ENCODE peak calls at places on chromosomes 11 and 22, in five cellular contexts. Q, Y, K, C and J are unnamed samples.

GRCh38 chr11:132402056-132402684 is 1031.8 kb downstream of the NTM start:
- DNase-seq in Q (peak; percentile 72), Y (no peak), K (peak; percentile 40), C (peak; percentile 59), J (no peak)

GRCh38 chr11:7528514-7529049 is 14.8 kb downstream of the PPFIBP2 start:
- DNase-seq in Q (no peak), Y (no peak), K (no peak), C (no peak), J (no peak)

GRCh38 chr22:37363593-37363992 is 63.7 kb downstream of the ELFN2 start:
- DNase-seq in Q (no peak), Y (no peak), K (no peak), C (no peak), J (no peak)

GRCh38 chr11:8241373-8242112 is 22.1 kb downstream of the LMO1 start:
- DNase-seq in Q (no peak), Y (no peak), K (no peak), C (no peak), J (no peak)

GRCh38 chr11:44628730-44629361 is 63.4 kb downstream of the CD82 start:
- DNase-seq in Q (no peak), Y (no peak), K (no peak), C (no peak), J (no peak)

GRCh38 chr11:31160504-31161422 is 208.8 kb downstream of the DCDC1 start:
- DNase-seq in Q (peak; percentile 8), Y (no peak), K (peak; percentile 1), C (no peak), J (peak; percentile 0)

GRCh38 chr11:74037309-74037708 is 28.4 kb upstream of the UCP3 start:
- DNase-seq in Q (no peak), Y (no peak), K (peak; percentile 28), C (peak; percentile 70), J (peak; percentile 68)

GRCh38 chr22:45359627-45360026 is 49.9 kb downstream of the FAM118A start:
- DNase-seq in Q (no peak), Y (no peak), K (no peak), C (no peak), J (no peak)

GRCh38 chr22:49849161-49850020 is 4.3 kb upstream of the ZBED4 start:
- DNase-seq in Q (no peak), Y (no peak), K (no peak), C (no peak), J (no peak)

GRCh38 chr11:101129203-101129943 is at the start of gene PGR:
- DNase-seq in Q (no peak), Y (peak; percentile 14), K (no peak), C (no peak), J (peak; percentile 20)

GRCh38 chr22:48574776-48575566 is 1252.7 kb downstream of the BRD1 start:
- DNase-seq in Q (peak; percentile 5), Y (peak; percentile 41), K (peak; percentile 3), C (peak; percentile 54), J (no peak)

GRCh38 chr11:85934599-85935169 is 79.5 kb downstream of the CCDC83 start:
- DNase-seq in Q (no peak), Y (peak; percentile 25), K (no peak), C (peak; percentile 22), J (peak; percentile 25)

GRCh38 chr11:45399166-45399565 is 113.0 kb upstream of the SYT13 start:
- DNase-seq in Q (no peak), Y (no peak), K (no peak), C (no peak), J (no peak)

GRCh38 chr11:70611890-70612289 is 213.6 kb downstream of the CTTN start:
- DNase-seq in Q (no peak), Y (no peak), K (no peak), C (no peak), J (no peak)

GRCh38 chr22:20904008-20904979 is 12.9 kb upstream of the CRKL start:
- DNase-seq in Q (peak; percentile 98), Y (no peak), K (peak; percentile 99), C (peak; percentile 96), J (peak; percentile 99)

GRCh38 chr11:45226901-45227300 is 59.2 kb downstream of the SYT13 start:
- DNase-seq in Q (no peak), Y (no peak), K (no peak), C (no peak), J (no peak)

GRCh38 chr11:46987183-46987582 is 50.6 kb downstream of the CSTPP1 start:
- DNase-seq in Q (no peak), Y (no peak), K (no peak), C (no peak), J (no peak)

GRCh38 chr11:99592241-99592640 is 571.5 kb downstream of the CNTN5 start:
- DNase-seq in Q (no peak), Y (no peak), K (peak; percentile 54), C (no peak), J (peak; percentile 22)

GRCh38 chr11:47336595-47336994 is 15.9 kb downstream of the MYBPC3 start:
- DNase-seq in Q (no peak), Y (no peak), K (no peak), C (no peak), J (no peak)

GRCh38 chr11:55714982-55715888 is 53.2 kb downstream of the OR4C6 start:
- DNase-seq in Q (no peak), Y (no peak), K (no peak), C (no peak), J (no peak)

GRCh38 chr22:26903030-26903856 is 245.9 kb downstream of the MIAT start:
- DNase-seq in Q (no peak), Y (no peak), K (no peak), C (no peak), J (no peak)

GRCh38 chr11:66641834-66642233 is 3.3 kb downstream of the RBM4 start:
- DNase-seq in Q (no peak), Y (no peak), K (no peak), C (peak; percentile 63), J (no peak)

GRCh38 chr11:93059074-93059957 is 89.9 kb downstream of the MTNR1B start:
- DNase-seq in Q (peak; percentile 94), Y (no peak), K (peak; percentile 62), C (peak; percentile 76), J (peak; percentile 71)

GRCh38 chr22:38347944-38348750 is 30.9 kb upstream of the CSNK1E start:
- DNase-seq in Q (no peak), Y (no peak), K (no peak), C (no peak), J (peak; percentile 42)

GRCh38 chr11:93221539-93221938 is 23.7 kb upstream of the SLC36A4 start:
- DNase-seq in Q (no peak), Y (no peak), K (no peak), C (no peak), J (no peak)

GRCh38 chr11:19864141-19865120 is 151.8 kb downstream of the NAV2 start:
- DNase-seq in Q (peak; percentile 14), Y (no peak), K (peak; percentile 27), C (peak; percentile 40), J (no peak)

GRCh38 chr22:46593211-46593676 is 26.9 kb upstream of the GRAMD4 start:
- DNase-seq in Q (no peak), Y (no peak), K (no peak), C (peak; percentile 30), J (no peak)

GRCh38 chr11:127334466-127334865 is 333.9 kb upstream of the KIRREL3 start:
- DNase-seq in Q (no peak), Y (no peak), K (no peak), C (no peak), J (no peak)

GRCh38 chr11:67699521-67699920 is 25.1 kb upstream of the ALDH3B2 start:
- DNase-seq in Q (peak; percentile 30), Y (no peak), K (peak; percentile 29), C (peak; percentile 43), J (peak; percentile 12)

GRCh38 chr11:78418584-78419211 is 1.1 kb upstream of the GAB2 start:
- DNase-seq in Q (peak; percentile 26), Y (no peak), K (no peak), C (no peak), J (peak; percentile 22)
- TF ChIP-seq CTCF in Q (no peak), Y (no peak), K (no peak), C (no peak), J (no peak)

GRCh38 chr11:705646-706438 is at the start of gene EPS8L2:
- DNase-seq in Q (no peak), Y (peak; percentile 34), K (no peak), C (no peak), J (no peak)

GRCh38 chr11:707817-708420 is 1.9 kb downstream of the EPS8L2 start:
- DNase-seq in Q (peak; percentile 32), Y (no peak), K (no peak), C (peak; percentile 27), J (no peak)

GRCh38 chr11:708511-708910 is 2.5 kb downstream of the EPS8L2 start:
- DNase-seq in Q (no peak), Y (no peak), K (no peak), C (no peak), J (no peak)

GRCh38 chr11:706439-706956 is 467 bp downstream of the EPS8L2 start:
- DNase-seq in Q (peak; percentile 24), Y (peak; percentile 63), K (no peak), C (peak; percentile 54), J (peak; percentile 56)

GRCh38 chr11:706957-707816 is 1.2 kb downstream of the EPS8L2 start:
- DNase-seq in Q (peak; percentile 17), Y (peak; percentile 29), K (no peak), C (peak; percentile 29), J (no peak)
- H3K4me3 ChIP-seq in Q (peak overlapping the region; percentile 55), Y (peak overlapping the region; percentile 43), K (peak overlapping the region; percentile 55), C (peak overlapping the region; percentile 71), J (peak overlapping the region; percentile 63)

DNA sequence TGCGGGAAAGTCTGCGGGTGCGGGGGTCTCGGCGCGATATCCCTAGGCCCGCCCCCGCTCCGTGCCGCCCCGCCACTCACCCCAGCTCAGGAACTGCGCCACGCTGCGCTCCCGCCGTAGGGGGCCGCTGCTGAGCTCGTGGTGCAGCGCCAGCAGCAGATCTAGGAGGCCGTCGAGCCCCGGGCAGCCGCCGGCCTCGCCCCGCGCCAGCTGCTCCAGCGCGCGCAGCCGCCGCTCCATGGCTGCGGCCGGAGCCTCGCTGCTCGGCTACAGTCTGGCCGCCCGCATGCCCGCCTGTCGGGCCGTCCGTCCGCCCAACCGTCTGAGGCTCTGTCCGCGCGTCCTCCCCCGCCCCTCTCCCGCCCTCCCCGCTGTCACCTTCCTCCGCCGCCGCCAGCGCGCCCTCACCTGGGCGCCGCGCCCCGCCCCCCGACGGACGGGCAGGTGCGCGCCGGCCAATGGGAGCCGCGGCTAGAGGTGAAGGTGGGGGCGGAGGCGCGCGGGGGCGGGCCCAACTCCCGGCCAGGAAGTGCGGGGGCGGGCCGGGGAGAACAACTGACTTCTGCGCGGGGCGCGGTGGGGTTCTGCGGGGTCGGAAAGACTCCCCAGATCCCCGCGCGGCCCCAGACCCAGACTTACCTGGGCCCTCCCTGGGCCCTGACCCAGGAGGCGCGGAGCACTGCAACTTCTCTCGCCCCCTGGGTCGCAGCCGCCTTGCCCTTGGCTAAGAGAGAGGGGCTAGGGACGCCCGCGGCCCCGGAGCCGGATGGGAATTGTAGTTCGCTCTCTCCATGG is at the start of gene CDC42BPG:
- DNase-seq in Q (peak; percentile 69), Y (no peak), K (peak; percentile 61), C (peak; percentile 53), J (peak; percentile 49)
- TF ChIP-seq CTCF in Q (peak; percentile 55), Y (peak; percentile 58), K (peak; percentile 39), C (peak; percentile 50), J (peak; percentile 35)

GRCh38 chr22:25712661-25713400 is 29.2 kb upstream of the MYO18B start:
- DNase-seq in Q (no peak), Y (no peak), K (no peak), C (no peak), J (no peak)
- H3K4me3 ChIP-seq in Q (no peak overlapping the region), Y (no peak overlapping the region), K (no peak overlapping the region), C (no peak overlapping the region), J (no peak overlapping the region)

DNA sequence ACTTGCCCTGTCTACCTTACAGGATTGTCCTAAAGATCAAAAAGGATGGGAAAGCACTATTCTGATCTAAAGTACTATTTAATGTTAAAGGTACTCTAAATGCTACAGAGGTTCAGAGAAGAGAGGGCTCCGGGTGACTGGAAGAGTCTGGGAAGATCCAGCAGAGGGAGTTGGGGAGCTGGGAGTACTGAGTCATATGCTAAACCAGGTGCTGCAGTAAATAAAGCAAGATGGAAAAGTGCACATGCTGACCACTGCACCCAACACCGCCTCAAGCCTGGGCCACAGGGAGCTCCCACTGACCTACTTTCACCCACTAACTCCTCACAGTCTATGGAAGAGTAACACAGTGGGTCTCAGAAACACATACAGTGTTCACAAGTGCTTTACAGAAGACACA is 49.3 kb downstream of the WT1 start:
- DNase-seq in Q (peak; percentile 75), Y (no peak), K (peak; percentile 81), C (peak; percentile 37), J (peak; percentile 49)
- TF ChIP-seq CTCF in Q (peak; percentile 80), Y (no peak), K (peak; percentile 84), C (peak; percentile 74), J (peak; percentile 64)